ENCODE peak calls at places on chromosome 18, in nine cellular contexts. Z is transverse colon, L is breast epithelium, A is HCT116, B is Panc1, N is HL-60, V is sigmoid colon, W is GM12891, R is GM23338. S is an unnamed sample.

GRCh38 chr18:56112013-56112749 is 524.2 kb upstream of the TCF4 start:
- DNase-seq in Z (no peak), L (no peak), A (no peak), B (no peak), N (no peak), V (no peak), W (peak; percentile 9), R (no peak), S (no peak)

GRCh38 chr18:75923169-75923568 is 495.7 kb upstream of the SMIM21 start:
- DNase-seq in Z (peak; percentile 26), L (peak; percentile 92), A (peak; percentile 10), B (no peak), N (no peak), V (peak; percentile 92), W (no peak), R (no peak), S (no peak)

GRCh38 chr18:32760391-32760790 is 12.4 kb downstream of the KLHL14 start:
- DNase-seq in Z (peak; percentile 39), L (no peak), A (no peak), B (no peak), N (no peak), V (no peak), W (no peak), R (peak; percentile 79), S (no peak)

GRCh38 chr18:5444269-5444668 is 99.5 kb downstream of the EPB41L3 start:
- DNase-seq in Z (no peak), L (no peak), A (no peak), B (no peak), N (no peak), V (no peak), W (no peak), R (no peak), S (no peak)

GRCh38 chr18:70188113-70188512 is 17.4 kb downstream of the RTTN start:
- DNase-seq in Z (no peak), L (no peak), A (no peak), B (no peak), N (peak; percentile 29), V (no peak), W (no peak), R (no peak), S (no peak)

GRCh38 chr18:12328179-12328823 is 20.3 kb downstream of the TUBB6 start:
- DNase-seq in Z (no peak), L (no peak), A (no peak), B (no peak), N (no peak), V (peak; percentile 53), W (no peak), R (no peak), S (no peak)

GRCh38 chr18:75248426-75249191 is 38.0 kb downstream of the TSHZ1 start:
- DNase-seq in Z (no peak), L (no peak), A (no peak), B (no peak), N (no peak), V (no peak), W (no peak), R (no peak), S (no peak)

GRCh38 chr18:27656167-27656778 is 471.2 kb upstream of the CHST9 start:
- DNase-seq in Z (no peak), L (no peak), A (no peak), B (peak; percentile 18), N (no peak), V (no peak), W (no peak), R (no peak), S (no peak)

GRCh38 chr18:61855992-61856378 is 36.8 kb downstream of the RNF152 start:
- DNase-seq in Z (no peak), L (no peak), A (no peak), B (no peak), N (no peak), V (no peak), W (no peak), R (no peak), S (no peak)

GRCh38 chr18:34122724-34123334 is 101.9 kb downstream of the NOL4 start:
- DNase-seq in Z (peak; percentile 23), L (no peak), A (peak; percentile 16), B (peak; percentile 45), N (peak; percentile 24), V (no peak), W (peak; percentile 11), R (peak; percentile 85), S (peak; percentile 34)

GRCh38 chr18:41594582-41594981 is 360.5 kb upstream of the PIK3C3 start:
- DNase-seq in Z (no peak), L (no peak), A (no peak), B (no peak), N (no peak), V (no peak), W (no peak), R (no peak), S (no peak)

GRCh38 chr18:53745228-53745967 is 479.1 kb downstream of the MBD2 start:
- DNase-seq in Z (no peak), L (no peak), A (no peak), B (no peak), N (no peak), V (no peak), W (no peak), R (no peak), S (no peak)

DNA sequence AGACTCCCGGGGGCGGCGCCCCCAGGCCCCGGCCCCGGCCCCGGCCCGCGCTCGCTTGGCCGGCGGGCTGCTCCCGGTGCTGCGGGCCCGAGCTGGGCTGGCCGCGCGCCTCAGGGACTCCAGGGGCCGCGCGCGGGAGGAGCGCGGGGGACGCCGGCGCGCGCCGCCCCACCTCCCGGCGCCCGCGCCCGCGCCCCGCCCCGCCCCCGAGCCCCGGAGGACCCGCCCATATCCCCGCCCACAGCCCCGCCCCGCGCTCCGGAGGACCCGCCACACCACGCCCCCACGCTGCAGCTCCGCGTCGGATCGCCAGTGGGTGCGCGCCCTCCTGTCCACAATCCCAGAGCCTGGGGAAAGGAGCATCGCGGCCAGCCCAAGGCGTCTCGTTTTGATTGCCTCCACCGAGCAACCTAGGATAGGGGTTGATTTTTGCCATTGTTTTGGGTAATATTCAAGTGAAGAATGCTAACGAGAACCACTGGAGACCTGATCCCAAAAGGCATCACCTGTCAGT is at the start of gene PARD6G:
- DNase-seq in Z (peak; percentile 83), L (peak; percentile 55), A (peak; percentile 38), B (no peak), N (peak; percentile 31), V (peak; percentile 93), W (peak; percentile 80), R (peak; percentile 67), S (peak; percentile 84)
- TF ChIP-seq POLR2AphosphoS5 in Z (no peak), L (no peak), A (peak; percentile 53), B (no peak), N (no peak), V (no peak), W (no peak), R (no peak), S (no peak)

GRCh38 chr18:58989184-58989759 is 124.6 kb downstream of the ZNF532 start:
- DNase-seq in Z (no peak), L (no peak), A (no peak), B (no peak), N (no peak), V (no peak), W (no peak), R (no peak), S (no peak)

GRCh38 chr18:58988595-58988994 is 123.9 kb downstream of the ZNF532 start:
- DNase-seq in Z (no peak), L (no peak), A (no peak), B (no peak), N (no peak), V (no peak), W (no peak), R (no peak), S (no peak)

GRCh38 chr18:58991127-58991798 is 126.6 kb downstream of the ZNF532 start:
- DNase-seq in Z (no peak), L (no peak), A (no peak), B (no peak), N (no peak), V (no peak), W (no peak), R (no peak), S (no peak)

GRCh38 chr18:58992301-58993231 is 127.9 kb downstream of the ZNF532 start:
- DNase-seq in Z (no peak), L (no peak), A (no peak), B (no peak), N (no peak), V (no peak), W (no peak), R (no peak), S (no peak)

GRCh38 chr18:58990720-58991119 is 126.0 kb downstream of the ZNF532 start:
- DNase-seq in Z (no peak), L (no peak), A (no peak), B (no peak), N (no peak), V (no peak), W (no peak), R (no peak), S (no peak)
- TF ChIP-seq POLR2AphosphoS5 in Z (no peak), L (no peak), A (no peak), B (no peak), N (no peak), V (no peak), W (no peak), R (no peak), S (no peak)

DNA sequence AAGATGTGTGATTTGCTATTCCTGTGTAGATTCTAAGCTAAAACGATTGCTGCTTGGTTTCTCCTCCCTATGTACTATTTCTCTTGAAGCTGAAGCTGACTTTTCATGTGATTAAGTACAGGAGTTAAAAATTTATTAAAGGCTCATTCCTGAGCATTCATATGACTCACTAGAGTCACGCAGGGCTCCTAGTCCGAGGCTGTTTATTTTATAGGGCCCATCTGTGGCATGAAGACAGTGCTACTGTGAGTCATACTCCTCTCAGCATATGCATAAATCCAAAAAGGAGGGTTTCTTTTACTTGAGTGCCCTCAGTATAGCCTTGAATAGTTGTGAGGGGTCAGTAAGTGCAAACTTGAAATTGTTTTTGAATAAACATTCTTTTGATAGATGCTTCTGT is 378.8 kb downstream of the PTPRM start:
- DNase-seq in Z (no peak), L (no peak), A (no peak), B (no peak), N (no peak), V (peak; percentile 69), W (no peak), R (no peak), S (no peak)
- TF ChIP-seq POLR2AphosphoS5 in Z (peak; percentile 25), L (no peak), A (no peak), B (no peak), N (no peak), V (no peak), W (no peak), R (no peak), S (peak; percentile 49)

GRCh38 chr18:78158943-78159342 is 820.7 kb upstream of the SALL3 start:
- DNase-seq in Z (no peak), L (no peak), A (no peak), B (no peak), N (no peak), V (no peak), W (no peak), R (no peak), S (no peak)

GRCh38 chr18:78156466-78156865 is 823.2 kb upstream of the SALL3 start:
- DNase-seq in Z (no peak), L (no peak), A (no peak), B (no peak), N (no peak), V (no peak), W (no peak), R (no peak), S (no peak)

GRCh38 chr18:78160961-78161656 is 818.5 kb upstream of the SALL3 start:
- DNase-seq in Z (no peak), L (no peak), A (no peak), B (no peak), N (no peak), V (no peak), W (no peak), R (no peak), S (no peak)

GRCh38 chr18:78154444-78154843 is 825.2 kb upstream of the SALL3 start:
- DNase-seq in Z (no peak), L (no peak), A (no peak), B (no peak), N (no peak), V (no peak), W (no peak), R (no peak), S (no peak)

GRCh38 chr18:78159397-78159796 is 820.2 kb upstream of the SALL3 start:
- DNase-seq in Z (no peak), L (no peak), A (no peak), B (no peak), N (no peak), V (no peak), W (no peak), R (no peak), S (no peak)
- TF ChIP-seq POLR2AphosphoS5 in Z (no peak), L (no peak), A (no peak), B (no peak), N (no peak), V (no peak), W (no peak), R (no peak), S (no peak)